ENCODE peak calls at places on chromosomes 6 and 20, in seven cellular contexts. N is non-pigmented ciliary epithelial cell; I is central memory CD4-positive, alpha-beta T cell; P is H7; U is small intestine; E is NCI-H2081; R is SJSA1. K is an unnamed sample.

GRCh38 chr6:79672631-79673065 is 41.5 kb downstream of the SH3BGRL2 start:
- DNase-seq in N (no peak), I (no peak), P (no peak), U (peak; percentile 82), E (no peak), R (peak; percentile 17), K (no peak)

GRCh38 chr6:166596741-166597507 is 10.4 kb upstream of the RAMACL start:
- DNase-seq in N (no peak), I (no peak), P (no peak), U (no peak), E (no peak), R (no peak), K (no peak)

GRCh38 chr6:14333556-14334305 is 216.2 kb downstream of the CD83 start:
- DNase-seq in N (no peak), I (no peak), P (no peak), U (no peak), E (no peak), R (no peak), K (no peak)

GRCh38 chr20:48995599-48995998 is 50.5 kb upstream of the CSE1L start:
- DNase-seq in N (no peak), I (no peak), P (no peak), U (no peak), E (peak; percentile 90), R (no peak), K (peak; percentile 39)

GRCh38 chr6:150573041-150573681 is 26.5 kb upstream of the PLEKHG1 start:
- DNase-seq in N (no peak), I (no peak), P (no peak), U (no peak), E (no peak), R (no peak), K (no peak)

GRCh38 chr6:100116409-100117194 is 122.6 kb upstream of the MCHR2 start:
- DNase-seq in N (peak; percentile 49), I (no peak), P (peak; percentile 24), U (peak; percentile 24), E (peak; percentile 59), R (peak; percentile 71), K (peak; percentile 31)

GRCh38 chr6:28922004-28922840 is 1.6 kb downstream of the TRIM27 start:
- DNase-seq in N (no peak), I (no peak), P (no peak), U (peak; percentile 90), E (peak; percentile 17), R (peak; percentile 11), K (no peak)

GRCh38 chr6:149900620-149901443 is 2.9 kb upstream of the RAET1E start:
- DNase-seq in N (no peak), I (no peak), P (peak; percentile 38), U (no peak), E (no peak), R (no peak), K (no peak)

GRCh38 chr6:49257549-49257948 is 205.5 kb downstream of the MMUT start:
- DNase-seq in N (no peak), I (no peak), P (no peak), U (no peak), E (peak; percentile 3), R (no peak), K (no peak)

GRCh38 chr6:48183816-48184215 is 72.8 kb upstream of the PTCHD4 start:
- DNase-seq in N (no peak), I (no peak), P (no peak), U (no peak), E (no peak), R (no peak), K (no peak)

GRCh38 chr6:7727951-7728854 is 2.3 kb downstream of the BMP6 start:
- DNase-seq in N (no peak), I (no peak), P (peak; percentile 82), U (no peak), E (no peak), R (no peak), K (no peak)

GRCh38 chr20:25065044-25065624 is 7.2 kb upstream of the ACSS1 start:
- DNase-seq in N (no peak), I (no peak), P (no peak), U (peak; percentile 70), E (no peak), R (no peak), K (no peak)

GRCh38 chr20:14919473-14920157 is 582.2 kb upstream of the FLRT3 start:
- DNase-seq in N (no peak), I (no peak), P (peak; percentile 78), U (peak; percentile 66), E (peak; percentile 90), R (peak; percentile 18), K (no peak)

K was measured in NCI-H2227 treated with DMSO at 0.1 percent for 48 hours.